ENCODE peak calls at places on chromosomes 11 and 22, in six cellular contexts. D, X, N, R, I and U are unnamed samples. For H3K36me3 and H3K4me1, the result is how much of the 10 kb centered on the place peaks cover.

GRCh38 chr22:41968601-41969000 is 642 bp upstream of the SEPTIN3 start:
- DNase-seq in X (no peak), R (no peak), I (no peak), N (no peak), D (no peak), U (no peak)

GRCh38 chr11:43681543-43681942 is 1.0 kb downstream of the HSD17B12 start:
- DNase-seq in I (no peak), X (no peak), R (peak), D (peak), N (peak), U (no peak)

GRCh38 chr11:30128269-30128932 is 102.4 kb upstream of the FSHB start:
- DNase-seq in N (peak), X (no peak), I (no peak), R (peak), D (peak), U (peak)

GRCh38 chr11:18700375-18700774 is 1.8 kb downstream of the TMEM86A start:
- DNase-seq in I (no peak), N (no peak), R (no peak), D (no peak), X (no peak), U (no peak)

GRCh38 chr11:54558407-54558806 is 45.4 kb downstream of the OR4C46 start:
- DNase-seq in I (no peak), X (no peak), N (peak), R (peak), D (no peak), U (no peak)

GRCh38 chr22:46162285-46162684 is 12.0 kb downstream of the PPARA start:
- DNase-seq in D (no peak), R (no peak), I (peak), X (no peak), N (no peak), U (no peak)

GRCh38 chr11:36073411-36074203 is 129.7 kb downstream of the LDLRAD3 start:
- DNase-seq in I (no peak), N (no peak), D (no peak), R (peak), X (no peak), U (no peak)

GRCh38 chr11:130062030-130062429 is 7.7 kb upstream of the APLP2 start:
- DNase-seq in N (no peak), I (no peak), D (no peak), R (no peak), X (no peak), U (no peak)

GRCh38 chr11:78161937-78162336 is 22.5 kb upstream of the ALG8 start:
- DNase-seq in N (no peak), X (no peak), I (no peak), R (no peak), D (no peak), U (no peak)

GRCh38 chr22:50604256-50604580 is 3.6 kb downstream of the MAPK8IP2 start:
- DNase-seq in D (no peak), I (no peak), X (no peak), R (no peak), N (peak), U (no peak)

GRCh38 chr22:31271026-31271425 is 21.3 kb downstream of the PIK3IP1 start:
- DNase-seq in I (no peak), D (no peak), R (no peak), X (no peak), N (no peak), U (no peak)
- H3K36me3 ChIP-seq in I (under half), D (under half), R (under half), X (under half), N (under half), U (half or more)

GRCh38 chr22:49377306-49377705 is 450.4 kb downstream of the BRD1 start:
- DNase-seq in R (no peak), I (no peak), X (no peak), N (no peak), D (no peak), U (no peak)
- H3K4me1 ChIP-seq in R (under half), I (under half), X (under half), N (under half), D (under half), U (under half)

GRCh38 chr11:66339686-66340483 is 3.7 kb upstream of the RIN1 start:
- DNase-seq in I (peak), D (no peak), N (no peak), R (no peak), X (no peak), U (no peak)
- H3K27ac ChIP-seq in I (no peak), D (no peak), N (no peak), R (no peak), X (no peak), U (no peak)

DNA sequence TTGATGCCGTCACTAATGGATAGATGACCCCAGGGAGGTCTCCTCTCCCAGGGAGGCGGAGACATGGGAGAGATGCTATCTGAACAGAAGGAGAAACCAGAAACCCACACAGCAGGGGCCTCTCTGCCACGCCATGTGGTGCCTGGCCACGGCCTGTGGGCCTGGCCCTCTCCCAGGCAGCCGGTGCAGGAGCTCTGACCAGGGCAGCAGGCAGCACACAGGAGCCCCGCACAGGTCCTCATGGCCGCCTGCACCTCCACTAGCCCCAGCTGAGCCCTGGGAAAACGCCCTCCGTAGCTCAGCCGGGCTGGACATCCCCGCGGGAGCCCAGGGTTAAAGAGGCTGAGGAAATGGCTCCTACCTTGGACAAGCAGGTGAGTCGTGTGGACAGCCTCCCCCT is 19.8 kb downstream of the IGSF9B start:
- DNase-seq in R (no peak), X (no peak), D (no peak), I (no peak), N (no peak), U (no peak)
- H3K36me3 ChIP-seq in R (under half), X (under half), D (under half), I (under half), N (under half), U (under half)

DNA sequence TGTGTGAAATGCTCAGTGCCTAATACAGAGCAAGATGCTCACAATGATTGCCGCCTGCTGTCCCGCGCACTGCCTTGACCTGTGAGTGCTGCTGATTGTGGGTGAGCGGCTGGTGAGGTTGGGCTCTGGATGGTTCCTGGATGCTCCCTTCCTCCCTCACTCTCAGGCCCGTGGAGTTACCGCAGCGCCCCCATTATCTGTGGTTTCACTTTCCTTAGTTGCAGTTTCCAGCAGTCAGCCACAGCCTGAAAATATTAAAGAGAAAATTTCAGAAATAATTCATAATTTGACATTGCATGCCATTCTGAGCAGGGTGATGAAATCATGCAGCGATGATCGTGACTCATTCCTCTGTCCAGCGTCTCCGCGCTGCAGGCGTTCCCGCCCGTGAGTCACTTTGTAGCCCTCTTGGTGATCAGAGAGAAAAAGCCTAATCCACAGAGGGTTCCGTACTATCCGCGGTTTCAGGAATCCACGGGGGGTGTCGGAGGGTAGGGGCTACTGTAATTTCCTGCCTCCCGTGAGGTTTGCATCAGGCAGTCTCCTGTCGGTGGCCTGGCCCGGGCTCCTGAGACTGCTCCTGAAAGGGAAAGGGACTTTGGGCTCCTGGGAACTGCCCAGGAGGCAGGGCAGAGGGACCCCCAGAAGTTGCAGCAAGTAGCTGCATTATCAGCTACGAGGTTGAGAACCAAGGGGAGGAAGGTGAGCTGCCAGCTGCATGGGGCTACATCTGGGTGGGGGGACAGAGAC is 10.6 kb downstream of the RPL3 start:
- DNase-seq in R (peak), D (no peak), N (peak), X (no peak), I (no peak), U (no peak)
- H3K4me1 ChIP-seq in R (under half), D (under half), N (under half), X (under half), I (under half), U (under half)

DNA sequence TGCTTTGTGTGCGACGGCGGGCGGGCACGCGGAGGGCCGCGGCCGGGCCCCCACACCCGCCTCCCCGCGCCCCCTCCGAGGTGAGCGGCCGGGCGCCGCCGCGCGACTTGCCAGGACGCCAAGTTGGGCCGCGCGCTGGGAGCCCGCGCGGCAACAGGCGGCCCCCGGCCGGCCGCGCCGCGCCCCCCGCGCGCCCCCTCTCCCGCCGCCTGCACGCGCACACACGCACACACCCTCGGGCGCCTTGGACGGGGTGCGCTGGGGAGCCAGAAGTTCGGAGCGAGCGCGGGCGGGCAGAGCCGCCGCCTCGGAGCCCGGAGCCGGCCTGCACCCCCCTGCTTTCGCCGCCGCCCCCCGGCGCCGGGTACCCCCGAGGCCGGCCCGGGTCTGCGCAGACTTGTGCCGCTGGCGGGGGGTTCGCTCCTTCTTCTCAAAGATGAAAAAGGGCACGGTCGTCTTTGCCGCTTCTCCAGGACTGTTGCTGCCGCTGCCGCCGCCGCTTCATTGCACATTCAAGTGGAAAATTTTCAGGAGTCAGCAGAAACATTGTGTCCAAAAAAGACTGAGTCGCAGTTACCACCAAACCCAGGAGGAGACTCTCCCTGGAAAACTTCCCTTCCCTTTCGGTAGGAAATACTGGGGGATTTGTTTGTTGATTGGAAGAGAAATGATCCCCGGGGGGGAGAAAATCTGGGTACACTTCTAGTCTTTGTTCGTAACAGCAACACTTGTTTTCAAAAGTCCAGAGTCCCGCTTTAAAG is 895 bp downstream of the TEAD1 start:
- DNase-seq in D (peak), R (peak), N (peak), X (peak), I (no peak), U (no peak)
- H3K27ac ChIP-seq in D (peak), R (peak), N (peak), X (no peak), I (peak), U (no peak)

GRCh38 chr11:34302046-34302921 is 55.5 kb downstream of the ABTB2 start:
- DNase-seq in N (no peak), D (peak), R (peak), X (no peak), I (no peak), U (no peak)

GRCh38 chr11:34296412-34296811 is 61.4 kb downstream of the ABTB2 start:
- DNase-seq in R (no peak), X (no peak), I (no peak), D (no peak), N (no peak), U (no peak)

GRCh38 chr11:34299962-34300350 is 57.9 kb downstream of the ABTB2 start:
- DNase-seq in R (no peak), X (no peak), N (no peak), I (no peak), D (no peak), U (no peak)

GRCh38 chr11:34300571-34301295 is 57.1 kb downstream of the ABTB2 start:
- DNase-seq in D (no peak), I (no peak), X (no peak), N (no peak), R (no peak), U (no peak)

GRCh38 chr11:34299284-34299961 is 58.4 kb downstream of the ABTB2 start:
- DNase-seq in I (no peak), D (no peak), N (peak), R (no peak), X (no peak), U (no peak)
- H3K36me3 ChIP-seq in I (under half), D (under half), N (under half), R (under half), X (under half), U (under half)

DNA sequence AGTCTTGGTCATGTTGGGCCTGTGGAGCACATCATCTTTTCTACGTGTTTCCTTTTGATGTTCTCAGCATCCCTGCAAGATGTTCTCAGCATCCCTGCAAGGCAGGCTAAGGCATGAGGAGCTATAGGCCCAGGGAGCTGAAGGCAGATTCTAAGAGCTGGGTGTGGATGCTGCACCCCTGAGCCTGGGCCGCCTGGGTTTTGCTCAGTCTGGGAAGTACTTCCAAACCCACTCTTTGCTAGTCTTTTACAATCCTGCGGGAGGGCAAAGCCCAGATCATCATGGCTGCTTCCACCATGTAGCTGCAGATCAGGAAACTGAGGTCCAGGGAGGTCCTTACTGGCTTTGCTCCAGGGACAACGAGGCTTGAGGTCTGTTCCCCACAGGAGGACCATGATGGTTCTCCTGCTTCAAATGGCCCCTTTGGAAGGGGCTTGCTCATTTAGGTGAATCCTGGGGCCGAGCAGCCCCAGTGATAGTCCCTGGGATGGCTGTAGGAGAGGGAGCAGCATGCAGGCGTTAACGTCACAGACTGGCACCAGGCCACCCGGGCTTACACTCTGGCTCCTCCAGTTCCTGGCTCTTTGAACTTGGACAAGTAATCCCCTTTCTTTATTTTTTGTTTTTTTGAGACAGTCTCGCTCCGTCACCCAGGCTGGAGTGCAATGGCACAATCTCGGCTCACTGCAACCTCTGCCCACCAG is 10.6 kb downstream of the LRRC75B start:
- DNase-seq in D (no peak), I (no peak), X (no peak), R (no peak), N (no peak), U (no peak)
- H3K4me1 ChIP-seq in D (under half), I (under half), X (under half), R (under half), N (under half), U (under half)

GRCh38 chr11:57568330-57568766 is 876 bp upstream of the UBE2L6 start:
- DNase-seq in R (peak), D (no peak), N (peak), X (peak), I (no peak), U (peak)
- H3K27ac ChIP-seq in R (peak), D (peak), N (peak), X (peak), I (peak), U (peak)

DNA sequence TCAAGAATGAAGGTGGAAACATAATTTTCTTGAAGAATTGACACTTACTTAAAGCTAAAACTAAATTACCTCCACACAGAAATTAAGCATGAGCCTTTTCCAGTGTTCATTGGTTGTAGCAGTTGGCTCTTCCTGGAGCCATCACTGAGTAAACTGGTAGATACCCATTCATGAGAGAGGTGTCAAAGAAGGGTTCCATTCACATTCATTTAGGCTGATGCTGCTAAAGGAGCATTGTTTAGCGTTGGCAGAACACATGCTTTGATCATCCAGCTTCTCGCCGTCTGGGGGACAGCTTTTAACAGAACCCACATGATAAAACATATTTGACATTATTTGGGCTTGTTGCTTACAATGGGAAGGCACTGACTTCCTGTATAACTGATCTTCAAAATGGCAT is 71.6 kb downstream of the TNRC6B start:
- DNase-seq in X (no peak), N (peak), D (no peak), R (no peak), I (no peak), U (no peak)
- H3K36me3 ChIP-seq in X (under half), N (under half), D (under half), R (under half), I (under half), U (under half)